ENCODE peak calls at places on chromosomes 5 and 9, in nine cellular contexts. U is iPS-NIHi11; F is T-helper 1 cell; N is T47D; Z is germinal center; C is COR-L47; K is stimulated activated CD8-positive, alpha-beta memory T cell treated with anti-CD3 and anti-CD28 coated beads, Interleukin-12 subunit alpha, Interleukin-12 subunit beta, amount 100 ng/mL, for 1 hour; Y is OCI-M1; X is SK-N-DZ. P is an unnamed sample.

GRCh38 chr9:11618241-11618805 is 1005.5 kb upstream of the PTPRD start:
- DNase-seq in U (peak), F (no peak), N (no peak), Z (no peak), C (no peak), K (no peak), Y (no peak), X (no peak), P (no peak)

GRCh38 chr5:175821790-175822211 is 49.6 kb upstream of the CPLX2 start:
- DNase-seq in U (no peak), F (no peak), N (no peak), Z (no peak), C (no peak), K (no peak), Y (no peak), X (no peak), P (no peak)

GRCh38 chr9:134624827-134625181 is 16.8 kb upstream of the COL5A1 start:
- DNase-seq in U (no peak), F (no peak), N (no peak), Z (no peak), C (no peak), K (no peak), Y (no peak), X (no peak), P (no peak)

GRCh38 chr9:34459941-34460340 is 1.3 kb downstream of the DNAI1 start:
- DNase-seq in U (no peak), F (no peak), N (no peak), Z (no peak), C (no peak), K (no peak), Y (no peak), X (no peak), P (no peak)

GRCh38 chr5:159883522-159883950 is 32.7 kb upstream of the ADRA1B start:
- DNase-seq in U (no peak), F (no peak), N (no peak), Z (no peak), C (no peak), K (no peak), Y (no peak), X (no peak), P (no peak)

GRCh38 chr5:146948666-146949065 is 70.1 kb upstream of the PPP2R2B start:
- DNase-seq in U (no peak), F (no peak), N (no peak), Z (no peak), C (no peak), K (no peak), Y (no peak), X (no peak), P (no peak)

GRCh38 chr9:79408617-79409016 is 163.1 kb upstream of the TLE4 start:
- DNase-seq in U (no peak), F (no peak), N (no peak), Z (no peak), C (no peak), K (no peak), Y (no peak), X (no peak), P (no peak)

GRCh38 chr5:5331838-5332237 is 90.6 kb upstream of the ICE1 start:
- DNase-seq in U (no peak), F (no peak), N (no peak), Z (no peak), C (no peak), K (no peak), Y (no peak), X (no peak), P (no peak)

GRCh38 chr5:14526493-14526892 is 55.1 kb upstream of the OTULINL start:
- DNase-seq in U (no peak), F (no peak), N (no peak), Z (no peak), C (no peak), K (no peak), Y (no peak), X (peak), P (no peak)

GRCh38 chr5:15002791-15003190 is 131.2 kb upstream of the ANKH start:
- DNase-seq in U (no peak), F (no peak), N (no peak), Z (no peak), C (no peak), K (no peak), Y (no peak), X (no peak), P (no peak)

GRCh38 chr9:72041775-72042194 is 18.6 kb downstream of the C9orf57 start:
- DNase-seq in U (peak), F (no peak), N (no peak), Z (no peak), C (peak), K (no peak), Y (peak), X (no peak), P (no peak)

GRCh38 chr9:78443946-78444345 is 147.0 kb downstream of the PSAT1 start:
- DNase-seq in U (no peak), F (no peak), N (no peak), Z (no peak), C (no peak), K (no peak), Y (no peak), X (no peak), P (no peak)

GRCh38 chr5:175202461-175203065 is 241.4 kb downstream of the DRD1 start:
- DNase-seq in U (no peak), F (no peak), N (no peak), Z (no peak), C (no peak), K (no peak), Y (no peak), X (no peak), P (no peak)

GRCh38 chr9:88590558-88591146 is 55.7 kb downstream of the NXNL2 start:
- DNase-seq in U (peak), F (no peak), N (no peak), Z (no peak), C (no peak), K (no peak), Y (peak), X (no peak), P (no peak)

GRCh38 chr9:131977074-131977838 is 102.4 kb downstream of the MED27 start:
- DNase-seq in U (no peak), F (no peak), N (no peak), Z (peak), C (no peak), K (no peak), Y (peak), X (no peak), P (peak)